ENCODE peak calls at places on chromosomes 6 and 20, in nine cellular contexts. G is NCI-H1092; O is left cardiac atrium; C is amygdala; M is HuH-7; Z is SK-N-DZ; S is osteocyte; E is T-helper 1 cell; R is effector CD8-positive, alpha-beta T cell. X is an unnamed sample.

GRCh38 chr20:62117658-62118057 is 4.6 kb upstream of the LSM14B start:
- DNase-seq in C (no peak), M (no peak), R (peak; percentile 60), S (no peak), G (no peak), E (peak; percentile 78), Z (no peak), O (peak; percentile 60), X (no peak)

GRCh38 chr20:59453634-59454241 is 150.6 kb upstream of the PHACTR3 start:
- DNase-seq in G (no peak), M (no peak), O (no peak), R (no peak), E (no peak), C (no peak), Z (no peak), S (no peak), X (no peak)

GRCh38 chr6:156870926-156871539 is 93.9 kb downstream of the ARID1B start:
- DNase-seq in Z (no peak), R (no peak), M (no peak), G (no peak), S (no peak), E (no peak), O (no peak), C (no peak), X (no peak)

GRCh38 chr20:7722564-7722963 is 217.7 kb downstream of the HAO1 start:
- DNase-seq in G (no peak), R (no peak), O (no peak), M (no peak), S (no peak), Z (no peak), E (no peak), C (no peak), X (no peak)

GRCh38 chr6:43496370-43497128 is 13.6 kb downstream of the LRRC73 start:
- DNase-seq in M (peak; percentile 61), R (no peak), C (no peak), G (no peak), O (no peak), Z (no peak), E (no peak), S (no peak), X (peak; percentile 66)

GRCh38 chr6:33591633-33592032 is 11.6 kb upstream of the BAK1 start:
- DNase-seq in R (no peak), M (no peak), Z (no peak), S (no peak), C (no peak), O (no peak), E (no peak), G (no peak), X (no peak)

GRCh38 chr6:14084388-14084787 is 33.2 kb upstream of the CD83 start:
- DNase-seq in C (no peak), O (no peak), M (no peak), R (no peak), G (no peak), Z (no peak), S (peak; percentile 68), E (no peak), X (no peak)

GRCh38 chr6:107991061-107991460 is 33.1 kb upstream of the SEC63 start:
- DNase-seq in C (no peak), R (no peak), O (no peak), Z (no peak), S (no peak), M (no peak), G (no peak), E (no peak), X (no peak)

GRCh38 chr20:40673442-40673841 is 15.6 kb downstream of the MAFB start:
- DNase-seq in C (no peak), O (no peak), S (no peak), E (no peak), G (no peak), Z (no peak), M (no peak), R (no peak), X (no peak)

GRCh38 chr6:40631760-40632159 is 44.6 kb upstream of the LRFN2 start:
- DNase-seq in G (peak; percentile 16), Z (peak; percentile 82), M (no peak), R (no peak), O (no peak), S (no peak), C (peak; percentile 8), E (no peak), X (no peak)

GRCh38 chr6:12008366-12009179 is 3.5 kb upstream of the HIVEP1 start:
- DNase-seq in R (peak; percentile 81), S (peak; percentile 89), M (peak; percentile 46), C (peak; percentile 46), O (peak; percentile 90), E (peak; percentile 76), Z (peak; percentile 75), G (no peak), X (peak; percentile 92)

GRCh38 chr20:48544402-48545333 is 283.1 kb downstream of the PREX1 start:
- DNase-seq in O (no peak), G (peak; percentile 77), Z (peak; percentile 29), M (no peak), R (no peak), S (no peak), C (no peak), E (no peak), X (no peak)